ENCODE peak calls at places on chromosomes 16 and 17, in four cellular contexts. V is fibroblast of lung; H is body of pancreas; R is naive thymus-derived CD4-positive, alpha-beta T cell. X is an unnamed sample. For H3K4me1, the result is how much of the 10 kb centered on the place peaks cover.

GRCh38 chr17:74176546-74177001 is 26.9 kb upstream of the RPL38 start:
- DNase-seq in R (no peak), V (peak), H (peak), X (peak)

GRCh38 chr17:7294614-7295153 is at the start of gene YBX2:
- DNase-seq in H (peak), R (peak), V (no peak), X (peak)

GRCh38 chr16:55403464-55403863 is 75.5 kb upstream of the MMP2 start:
- DNase-seq in V (no peak), R (no peak), H (no peak), X (no peak)

GRCh38 chr17:14337596-14338079 is 36.8 kb downstream of the HS3ST3B1 start:
- DNase-seq in V (no peak), H (no peak), R (no peak), X (no peak)

GRCh38 chr16:85947511-85948509 is 48.8 kb downstream of the IRF8 start:
- DNase-seq in V (no peak), R (peak), H (no peak), X (peak)

GRCh38 chr17:80475949-80476876 is at the start of gene NPTX1:
- DNase-seq in R (no peak), V (no peak), H (no peak), X (no peak)

GRCh38 chr16:85608887-85609286 is 4.2 kb upstream of the GSE1 start:
- DNase-seq in H (no peak), V (no peak), R (no peak), X (no peak)

GRCh38 chr16:10266809-10267208 is 84.6 kb upstream of the GRIN2A start:
- DNase-seq in H (no peak), V (no peak), R (no peak), X (no peak)

GRCh38 chr16:21083729-21084268 is 66.8 kb downstream of the DNAH3 start:
- DNase-seq in R (no peak), V (peak), H (peak), X (peak)

GRCh38 chr17:4950075-4950756 is 703 bp upstream of the ENO3 start:
- DNase-seq in H (peak), V (no peak), R (peak), X (peak)

GRCh38 chr16:10840703-10841102 is 22.1 kb upstream of the TVP23A start:
- DNase-seq in H (no peak), R (no peak), V (no peak), X (no peak)

GRCh38 chr17:81459224-81459623 is 53.4 kb downstream of the ACTG1 start:
- DNase-seq in V (no peak), R (no peak), H (no peak), X (no peak)

GRCh38 chr16:88469615-88470395 is 16.7 kb downstream of the ZFPM1 start:
- DNase-seq in H (no peak), R (peak), V (no peak), X (no peak)

GRCh38 chr16:19746561-19746960 is 28.5 kb downstream of the IQCK start:
- DNase-seq in H (no peak), R (no peak), V (no peak), X (no peak)

GRCh38 chr17:17703608-17703919 is 22.3 kb downstream of the RAI1 start:
- DNase-seq in R (no peak), H (no peak), V (no peak), X (no peak)

GRCh38 chr17:35460354-35460851 is 11.8 kb upstream of the SLFN13 start:
- DNase-seq in V (no peak), R (peak), H (peak), X (peak)

GRCh38 chr17:17523714-17524075 is 27.5 kb upstream of the RASD1 start:
- DNase-seq in R (no peak), H (no peak), V (no peak), X (no peak)

GRCh38 chr16:10579965-10580918 is at the start of gene EMP2:
- DNase-seq in H (peak), R (no peak), V (peak), X (peak)

GRCh38 chr16:22424161-22424937 is 49.9 kb upstream of the CDR2 start:
- DNase-seq in H (peak), V (peak), R (no peak), X (no peak)

GRCh38 chr17:2011421-2012371 is 13.4 kb downstream of the RTN4RL1 start:
- DNase-seq in V (peak), H (peak), R (no peak), X (no peak)

GRCh38 chr17:20053343-20053964 is 44.3 kb downstream of the SPECC1 start:
- DNase-seq in R (no peak), H (no peak), V (no peak), X (no peak)

GRCh38 chr17:76643553-76644148 is at the start of gene ST6GALNAC1:
- DNase-seq in R (peak), V (no peak), H (no peak), X (no peak)

GRCh38 chr16:4032768-4033167 is 83.5 kb downstream of the ADCY9 start:
- DNase-seq in H (peak), V (peak), R (no peak), X (no peak)

GRCh38 chr17:8152112-8152775 is at the start of gene PER1:
- DNase-seq in V (peak), H (peak), R (peak), X (peak)

GRCh38 chr17:76086384-76086783 is 7.4 kb downstream of the ZACN start:
- DNase-seq in H (no peak), R (no peak), V (no peak), X (no peak)

GRCh38 chr16:77696149-77696548 is 26.2 kb upstream of the NUDT7 start:
- DNase-seq in V (no peak), R (no peak), H (no peak), X (no peak)

GRCh38 chr17:77840576-77841160 is 117.8 kb upstream of the TNRC6C start:
- DNase-seq in R (no peak), H (no peak), V (no peak), X (no peak)

GRCh38 chr16:177394-177822 is 928 bp downstream of the HBA1 start:
- DNase-seq in H (no peak), V (peak), R (no peak), X (no peak)

GRCh38 chr16:21104124-21104860 is 46.4 kb downstream of the DNAH3 start:
- DNase-seq in R (no peak), V (no peak), H (no peak), X (no peak)

DNA sequence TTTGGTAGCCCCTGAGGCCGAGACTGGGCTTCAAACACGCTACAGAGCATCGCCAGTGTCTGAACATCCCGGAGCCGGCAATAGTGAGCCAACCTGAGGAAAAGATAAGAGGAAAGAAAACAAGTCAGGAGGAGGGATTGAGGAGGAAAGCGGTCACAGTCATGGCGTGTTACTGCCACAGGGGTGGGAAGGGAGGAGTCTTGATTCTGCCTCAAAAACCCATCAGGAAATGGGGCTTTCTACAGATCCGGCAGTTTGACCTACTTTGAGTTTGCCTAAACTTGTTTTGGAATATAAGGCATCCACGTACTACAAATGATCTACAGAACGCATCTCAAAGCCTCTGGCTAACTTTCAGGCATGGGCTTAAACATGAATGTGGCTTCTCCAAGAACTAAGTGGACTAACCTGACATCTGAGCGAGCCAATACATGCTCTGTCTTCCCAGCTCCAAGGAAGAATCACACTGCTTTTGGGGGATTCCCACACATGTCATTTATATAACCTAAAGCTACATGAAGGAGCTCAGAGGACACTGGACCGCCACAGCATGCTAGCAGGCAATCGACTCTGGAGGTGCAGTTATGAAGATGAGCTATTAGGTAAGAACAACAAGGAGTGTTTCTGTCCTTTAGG is 96.6 kb downstream of the WDR59 start:
- DNase-seq in V (no peak), H (no peak), R (no peak), X (no peak)
- H3K4me3 ChIP-seq in V (no peak), H (no peak), R (no peak), X (no peak)

GRCh38 chr17:50209133-50209471 is 7.7 kb upstream of the COL1A1 start:
- DNase-seq in H (peak), R (no peak), V (no peak), X (no peak)

GRCh38 chr17:50210249-50211225 is 9.1 kb upstream of the COL1A1 start:
- DNase-seq in R (no peak), H (peak), V (peak), X (no peak)

GRCh38 chr17:50208611-50209061 is 7.2 kb upstream of the COL1A1 start:
- DNase-seq in R (no peak), V (no peak), H (peak), X (no peak)

GRCh38 chr17:50207792-50208567 is 6.5 kb upstream of the COL1A1 start:
- DNase-seq in H (no peak), R (no peak), V (no peak), X (no peak)

DNA sequence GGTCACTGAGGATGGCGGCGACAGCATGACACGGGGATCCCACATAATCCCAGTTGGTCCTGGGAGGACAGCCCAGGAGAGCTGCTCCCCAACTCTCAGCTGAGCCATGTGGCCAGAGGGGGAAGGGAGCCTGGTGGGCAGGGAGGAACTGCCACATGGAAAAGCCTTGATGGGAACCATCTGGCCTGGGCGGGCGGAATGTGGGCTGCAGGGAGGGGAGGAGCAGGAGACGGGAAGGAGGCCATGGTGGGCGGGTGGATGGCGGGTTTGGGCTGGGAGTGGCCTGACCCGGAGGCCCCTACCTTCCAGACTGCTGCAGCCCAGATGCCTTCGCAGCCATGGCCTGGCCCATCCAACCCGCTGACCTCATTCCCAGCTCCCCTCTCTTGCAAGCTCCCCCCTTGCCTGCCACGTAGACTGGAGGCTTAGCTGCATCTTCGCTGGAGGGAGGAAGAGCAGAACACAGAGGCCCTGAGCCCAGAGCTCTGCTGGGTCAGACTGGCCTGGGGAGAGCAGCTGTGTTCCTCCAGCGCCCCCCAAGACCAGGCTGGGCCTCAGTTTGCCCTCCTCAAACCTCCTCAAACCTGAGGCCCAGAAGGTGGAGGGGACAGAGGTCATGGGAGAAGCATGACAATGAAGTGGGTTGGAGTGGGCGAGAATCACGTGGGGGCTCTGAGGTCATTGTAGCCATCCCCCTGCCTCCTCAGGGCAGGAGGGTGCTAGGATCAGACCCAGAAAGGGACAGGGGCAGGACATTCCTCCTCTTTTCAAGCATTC is 8.2 kb upstream of the COL1A1 start:
- DNase-seq in H (peak), V (peak), R (no peak), X (no peak)
- H3K4me1 ChIP-seq in H (under half), V (half or more), R (under half), X (under half)

GRCh38 chr17:41523787-41524186 is 4.3 kb downstream of the KRT19 start:
- DNase-seq in R (no peak), H (no peak), V (no peak), X (no peak)

GRCh38 chr17:41521574-41522261 is 3.0 kb upstream of the KRT15 start:
- DNase-seq in V (peak), H (peak), R (no peak), X (no peak)

GRCh38 chr17:41524261-41524660 is 3.8 kb downstream of the KRT19 start:
- DNase-seq in V (no peak), H (no peak), R (no peak), X (no peak)

GRCh38 chr17:41522301-41523224 is 3.9 kb upstream of the KRT15 start:
- DNase-seq in R (no peak), H (no peak), V (no peak), X (no peak)

GRCh38 chr17:41523225-41523593 is 4.5 kb upstream of the KRT15 start:
- DNase-seq in V (no peak), H (no peak), R (no peak), X (no peak)
- H3K4me3 ChIP-seq in V (no peak), H (no peak), R (no peak), X (no peak)

GRCh38 chr17:57444632-57445031 is 188.3 kb downstream of the MSI2 start:
- DNase-seq in H (no peak), R (no peak), V (no peak), X (no peak)
- H3K4me1 ChIP-seq in H (under half), R (under half), V (under half), X (under half)

GRCh38 chr16:12348733-12349704 is 372.5 kb downstream of the SNX29 start:
- DNase-seq in H (no peak), R (no peak), V (no peak), X (no peak)

GRCh38 chr16:12344577-12345343 is 368.2 kb downstream of the SNX29 start:
- DNase-seq in V (no peak), R (no peak), H (no peak), X (no peak)

GRCh38 chr16:12349950-12350842 is 373.7 kb downstream of the SNX29 start:
- DNase-seq in H (no peak), V (no peak), R (no peak), X (no peak)

GRCh38 chr16:12345349-12345748 is 368.8 kb downstream of the SNX29 start:
- DNase-seq in H (no peak), R (no peak), V (no peak), X (no peak)

DNA sequence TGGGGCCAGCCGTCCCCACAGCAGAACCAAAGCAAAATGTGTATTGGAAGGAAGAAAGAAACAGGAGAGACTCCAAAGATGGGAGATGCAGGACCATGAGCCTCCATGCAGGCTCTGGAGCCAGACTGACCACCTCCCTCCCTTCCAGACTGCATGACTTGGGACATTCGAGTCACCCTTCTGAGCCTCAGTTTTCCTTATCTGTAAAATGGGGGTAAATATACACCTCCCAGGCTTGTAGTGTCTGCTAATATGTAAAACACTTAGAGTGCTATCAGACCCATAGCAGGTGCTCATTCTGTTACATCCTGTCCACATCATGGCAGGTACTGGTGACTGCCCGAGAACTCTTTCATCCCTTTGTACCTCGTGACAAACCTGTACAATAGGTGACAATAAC is 370.8 kb downstream of the SNX29 start:
- DNase-seq in H (no peak), V (no peak), R (no peak), X (no peak)
- H3K4me3 ChIP-seq in H (no peak), V (no peak), R (no peak), X (no peak)